ENCODE peak calls at places on chromosomes 3 and 15, in ten cellular contexts. T is HAP-1; K is psoas muscle; N is GM19239; F is transverse colon; E is ecto neural progenitor cell; B is stimulated activated CD4-positive, alpha-beta T cell treated with anti-CD3 and anti-CD28 coated beads, TNF-alpha, amount 100 ng/mL, for 24 hours; O is fibroblast of the aortic adventitia; X is ovary; R is adrenal gland. I is an unnamed sample.

GRCh38 chr3:54777141-54777540 is 150.7 kb downstream of the LRTM1 start:
- DNase-seq in T (no peak), K (no peak), N (no peak), F (no peak), E (no peak), B (no peak), O (no peak), X (no peak), R (no peak), I (no peak)

GRCh38 chr3:20225769-20226168 is 39.8 kb upstream of the SGO1 start:
- DNase-seq in T (peak), K (no peak), N (no peak), F (no peak), E (no peak), B (no peak), O (peak), X (no peak), R (no peak), I (no peak)

GRCh38 chr3:38136272-38136806 is 588 bp downstream of the ACAA1 start:
- DNase-seq in T (no peak), K (no peak), N (no peak), F (peak), E (no peak), B (no peak), O (peak), X (peak), R (peak), I (no peak)

GRCh38 chr15:79682285-79682684 is 214.5 kb downstream of the MTHFS start:
- DNase-seq in T (no peak), K (no peak), N (no peak), F (no peak), E (no peak), B (no peak), O (peak), X (no peak), R (peak), I (peak)

GRCh38 chr3:99780749-99781148 is 36.9 kb upstream of the CMSS1 start:
- DNase-seq in T (no peak), K (no peak), N (no peak), F (no peak), E (no peak), B (no peak), O (no peak), X (no peak), R (no peak), I (no peak)

GRCh38 chr3:157572559-157573270 is 69.5 kb upstream of the VEPH1 start:
- DNase-seq in T (peak), K (no peak), N (peak), F (peak), E (peak), B (no peak), O (peak), X (no peak), R (peak), I (no peak)

GRCh38 chr3:195034101-195034500 is 236.9 kb downstream of the XXYLT1 start:
- DNase-seq in T (no peak), K (no peak), N (no peak), F (no peak), E (no peak), B (no peak), O (no peak), X (no peak), R (no peak), I (no peak)

GRCh38 chr3:123930426-123930825 is 30.6 kb downstream of the CCDC14 start:
- DNase-seq in T (no peak), K (no peak), N (no peak), F (no peak), E (no peak), B (no peak), O (peak), X (no peak), R (no peak), I (no peak)

GRCh38 chr3:120341658-120342346 is 7.4 kb downstream of the LRRC58 start:
- DNase-seq in T (no peak), K (no peak), N (no peak), F (no peak), E (peak), B (no peak), O (no peak), X (no peak), R (no peak), I (no peak)

GRCh38 chr15:63051701-63052066 is 9.1 kb downstream of the TPM1 start:
- DNase-seq in T (no peak), K (no peak), N (no peak), F (no peak), E (no peak), B (no peak), O (no peak), X (no peak), R (no peak), I (no peak)

GRCh38 chr3:36447063-36447462 is 66.8 kb downstream of the STAC start:
- DNase-seq in T (no peak), K (no peak), N (no peak), F (no peak), E (no peak), B (no peak), O (no peak), X (no peak), R (no peak), I (no peak)

GRCh38 chr15:79329186-79329611 is 18.3 kb downstream of the TMED3 start:
- DNase-seq in T (no peak), K (no peak), N (no peak), F (no peak), E (no peak), B (no peak), O (peak), X (no peak), R (no peak), I (no peak)

GRCh38 chr3:187735383-187735782 is 9.9 kb downstream of the BCL6 start:
- DNase-seq in T (no peak), K (no peak), N (no peak), F (no peak), E (no peak), B (no peak), O (no peak), X (no peak), R (no peak), I (no peak)

GRCh38 chr3:12978682-12979081 is 94.5 kb downstream of the IQSEC1 start:
- DNase-seq in T (no peak), K (no peak), N (no peak), F (no peak), E (no peak), B (no peak), O (no peak), X (no peak), R (no peak), I (no peak)

GRCh38 chr15:99409560-99409959 is 156.2 kb upstream of the MEF2A start:
- DNase-seq in T (no peak), K (no peak), N (no peak), F (no peak), E (no peak), B (no peak), O (no peak), X (no peak), R (no peak), I (no peak)

GRCh38 chr3:98589331-98589870 is 4.0 kb downstream of the CPOX start:
- DNase-seq in T (no peak), K (no peak), N (no peak), F (no peak), E (no peak), B (no peak), O (peak), X (no peak), R (no peak), I (no peak)

GRCh38 chr3:145087038-145087437 is 1073.9 kb downstream of the PLOD2 start:
- DNase-seq in T (no peak), K (no peak), N (no peak), F (no peak), E (no peak), B (no peak), O (no peak), X (no peak), R (no peak), I (no peak)

GRCh38 chr3:163939926-163940325 is 1138.4 kb downstream of the SI start:
- DNase-seq in T (no peak), K (no peak), N (no peak), F (no peak), E (no peak), B (no peak), O (peak), X (no peak), R (no peak), I (no peak)

GRCh38 chr3:44427683-44428082 is 49.8 kb downstream of the ZNF445 start:
- DNase-seq in T (no peak), K (no peak), N (no peak), F (no peak), E (no peak), B (no peak), O (no peak), X (no peak), R (no peak), I (no peak)

GRCh38 chr3:114799789-114800188 is 347.3 kb downstream of the ZBTB20 start:
- DNase-seq in T (peak), K (no peak), N (no peak), F (no peak), E (no peak), B (no peak), O (no peak), X (no peak), R (no peak), I (no peak)

GRCh38 chr3:123157209-123157597 is 44.5 kb upstream of the SEC22A start:
- DNase-seq in T (no peak), K (no peak), N (no peak), F (no peak), E (peak), B (no peak), O (no peak), X (no peak), R (no peak), I (no peak)

GRCh38 chr3:8938021-8938420 is 25.3 kb downstream of the RAD18 start:
- DNase-seq in T (no peak), K (no peak), N (no peak), F (no peak), E (no peak), B (no peak), O (peak), X (no peak), R (no peak), I (no peak)

GRCh38 chr3:82474140-82474539 is 712.7 kb upstream of the GBE1 start:
- DNase-seq in T (no peak), K (no peak), N (no peak), F (no peak), E (no peak), B (no peak), O (no peak), X (no peak), R (no peak), I (no peak)

GRCh38 chr3:27641888-27642601 is 80.1 kb downstream of the EOMES start:
- DNase-seq in T (no peak), K (no peak), N (no peak), F (no peak), E (no peak), B (no peak), O (no peak), X (no peak), R (no peak), I (no peak)

GRCh38 chr3:32143849-32144757 is 37.7 kb downstream of the GPD1L start:
- DNase-seq in T (peak), K (no peak), N (peak), F (peak), E (peak), B (no peak), O (peak), X (peak), R (peak), I (no peak)

GRCh38 chr15:41258706-41259471 is 27.8 kb downstream of the CHP1 start:
- DNase-seq in T (no peak), K (no peak), N (no peak), F (peak), E (no peak), B (no peak), O (peak), X (no peak), R (peak), I (no peak)

GRCh38 chr3:24149032-24149431 is 203.9 kb downstream of the NR1D2 start:
- DNase-seq in T (no peak), K (no peak), N (no peak), F (no peak), E (no peak), B (no peak), O (no peak), X (no peak), R (no peak), I (no peak)

GRCh38 chr15:63466378-63467192 is 37.8 kb upstream of the USP3 start:
- DNase-seq in T (peak), K (no peak), N (peak), F (no peak), E (peak), B (no peak), O (peak), X (peak), R (no peak), I (no peak)

GRCh38 chr3:146131616-146132410 is 29.2 kb downstream of the PLOD2 start:
- DNase-seq in T (no peak), K (no peak), N (no peak), F (no peak), E (no peak), B (no peak), O (peak), X (no peak), R (no peak), I (no peak)

GRCh38 chr3:183227586-183227985 is 25.5 kb upstream of the B3GNT5 start:
- DNase-seq in T (no peak), K (no peak), N (no peak), F (no peak), E (no peak), B (no peak), O (no peak), X (no peak), R (no peak), I (no peak)

GRCh38 chr3:20104167-20104661 is 64.0 kb downstream of the KAT2B start:
- DNase-seq in T (no peak), K (no peak), N (no peak), F (peak), E (no peak), B (peak), O (no peak), X (no peak), R (no peak), I (no peak)

GRCh38 chr3:105676621-105677300 is 192.1 kb downstream of the CBLB start:
- DNase-seq in T (no peak), K (no peak), N (no peak), F (no peak), E (no peak), B (peak), O (no peak), X (no peak), R (no peak), I (no peak)

GRCh38 chr15:77508541-77509505 is 88.1 kb downstream of the HMG20A start:
- DNase-seq in T (no peak), K (peak), N (no peak), F (no peak), E (no peak), B (no peak), O (peak), X (peak), R (peak), I (peak)

GRCh38 chr15:34733621-34734020 is 21.2 kb downstream of the GJD2 start:
- DNase-seq in T (no peak), K (no peak), N (no peak), F (no peak), E (no peak), B (no peak), O (no peak), X (no peak), R (no peak), I (no peak)

GRCh38 chr3:172181936-172182708 is 142.7 kb downstream of the FNDC3B start:
- DNase-seq in T (no peak), K (no peak), N (no peak), F (no peak), E (no peak), B (no peak), O (peak), X (no peak), R (peak), I (no peak)

GRCh38 chr3:11727207-11727606 is 83.5 kb upstream of the VGLL4 start:
- DNase-seq in T (no peak), K (no peak), N (no peak), F (no peak), E (no peak), B (no peak), O (no peak), X (no peak), R (no peak), I (no peak)

GRCh38 chr15:89745131-89745530 is 5.9 kb downstream of the MESP1 start:
- DNase-seq in T (no peak), K (no peak), N (no peak), F (no peak), E (no peak), B (no peak), O (no peak), X (no peak), R (no peak), I (no peak)